ENCODE peak calls at places on chromosomes 13 and 19, in ten cellular contexts. H is activated gamma-delta T cell; T is body of pancreas; I is hypothalamus; R is stimulated activated CD4-positive, alpha-beta T cell treated with anti-CD3 and anti-CD28 coated beads, Interleukin-15, amount 100 ng/mL, for 1 hour; J is progenitor cell of endocrine pancreas; X is putamen; L is NCI-H1092; G is endothelial cell; Y is T-helper 1 cell. O is an unnamed sample.

GRCh38 chr19:31350693-31351211 is 1.5 kb upstream of the TSHZ3 start:
- DNase-seq in H (peak; percentile 21), T (peak; percentile 55), I (peak; percentile 16), R (no peak), J (peak; percentile 42), X (no peak), L (no peak), G (peak; percentile 66), Y (no peak), O (peak; percentile 23)

GRCh38 chr13:47256618-47257017 is 359.8 kb upstream of the HTR2A start:
- DNase-seq in H (no peak), T (no peak), I (no peak), R (no peak), J (no peak), X (no peak), L (no peak), G (no peak), Y (no peak), O (no peak)

GRCh38 chr19:720691-721160 is 12.0 kb downstream of the PALM start:
- DNase-seq in H (no peak), T (no peak), I (peak; percentile 81), R (no peak), J (no peak), X (no peak), L (no peak), G (no peak), Y (no peak), O (peak; percentile 59)

GRCh38 chr19:19538767-19539166 is 702 bp downstream of the CILP2 start:
- DNase-seq in H (no peak), T (no peak), I (no peak), R (no peak), J (no peak), X (no peak), L (no peak), G (no peak), Y (no peak), O (no peak)

GRCh38 chr19:3494051-3494450 is 6.4 kb downstream of the DOHH start:
- DNase-seq in H (no peak), T (no peak), I (peak; percentile 93), R (no peak), J (no peak), X (peak; percentile 94), L (no peak), G (peak; percentile 30), Y (peak; percentile 43), O (peak; percentile 93)

GRCh38 chr13:48232420-48233096 is 448 bp upstream of the ITM2B start:
- DNase-seq in H (no peak), T (no peak), I (no peak), R (no peak), J (no peak), X (no peak), L (no peak), G (no peak), Y (peak; percentile 22), O (no peak)

GRCh38 chr13:38686635-38687245 is at the start of gene FREM2:
- DNase-seq in H (peak; percentile 6), T (peak; percentile 69), I (peak; percentile 42), R (no peak), J (peak; percentile 86), X (no peak), L (peak; percentile 86), G (peak; percentile 72), Y (no peak), O (peak; percentile 48)

GRCh38 chr19:40689339-40690049 is 957 bp downstream of the NUMBL start:
- DNase-seq in H (peak; percentile 19), T (peak; percentile 24), I (no peak), R (no peak), J (no peak), X (no peak), L (no peak), G (no peak), Y (no peak), O (no peak)

GRCh38 chr19:19039901-19040300 is 6.5 kb downstream of the ARMC6 start:
- DNase-seq in H (no peak), T (no peak), I (no peak), R (no peak), J (no peak), X (no peak), L (no peak), G (no peak), Y (peak; percentile 55), O (no peak)

GRCh38 chr13:75861786-75862185 is 225.7 kb downstream of the LMO7 start:
- DNase-seq in H (no peak), T (no peak), I (no peak), R (no peak), J (no peak), X (no peak), L (no peak), G (no peak), Y (no peak), O (no peak)

GRCh38 chr19:16078311-16078758 is 2.0 kb downstream of the TPM4 start:
- DNase-seq in H (no peak), T (no peak), I (no peak), R (no peak), J (no peak), X (no peak), L (no peak), G (no peak), Y (no peak), O (no peak)

GRCh38 chr19:55486971-55487883 is 1.0 kb upstream of the SSC5D start:
- DNase-seq in H (no peak), T (no peak), I (no peak), R (no peak), J (no peak), X (no peak), L (no peak), G (no peak), Y (no peak), O (no peak)

GRCh38 chr19:58040751-58041525 is 7.1 kb downstream of the ZSCAN1 start:
- DNase-seq in H (no peak), T (no peak), I (no peak), R (no peak), J (no peak), X (no peak), L (no peak), G (no peak), Y (no peak), O (no peak)

GRCh38 chr19:28990522-28990921 is 222.4 kb downstream of the UQCRFS1 start:
- DNase-seq in H (no peak), T (no peak), I (no peak), R (no peak), J (no peak), X (no peak), L (no peak), G (peak; percentile 16), Y (no peak), O (no peak)

GRCh38 chr19:18100710-18101109 is 3.1 kb downstream of the MAST3 start:
- DNase-seq in H (no peak), T (no peak), I (peak; percentile 46), R (no peak), J (no peak), X (no peak), L (no peak), G (no peak), Y (no peak), O (no peak)

GRCh38 chr13:73201601-73202000 is 142.8 kb downstream of the KLF5 start:
- DNase-seq in H (no peak), T (no peak), I (no peak), R (no peak), J (no peak), X (no peak), L (no peak), G (no peak), Y (no peak), O (no peak)

GRCh38 chr19:42455621-42456081 is 12.9 kb upstream of the CXCL17 start:
- DNase-seq in H (no peak), T (no peak), I (no peak), R (no peak), J (no peak), X (no peak), L (no peak), G (no peak), Y (no peak), O (no peak)

GRCh38 chr13:26949701-26950345 is 189.2 kb upstream of the GPR12 start:
- DNase-seq in H (no peak), T (no peak), I (no peak), R (no peak), J (no peak), X (no peak), L (no peak), G (no peak), Y (no peak), O (no peak)

GRCh38 chr13:38366954-38367645 is 17.4 kb downstream of the UFM1 start:
- DNase-seq in H (no peak), T (no peak), I (no peak), R (no peak), J (no peak), X (no peak), L (no peak), G (no peak), Y (no peak), O (no peak)

GRCh38 chr19:43720936-43721335 is 5.1 kb downstream of the IRGC start:
- DNase-seq in H (no peak), T (no peak), I (no peak), R (no peak), J (no peak), X (no peak), L (no peak), G (no peak), Y (no peak), O (no peak)

GRCh38 chr19:21833733-21834132 is 2.2 kb downstream of the ZNF43 start:
- DNase-seq in H (no peak), T (no peak), I (no peak), R (no peak), J (no peak), X (no peak), L (no peak), G (no peak), Y (no peak), O (no peak)

GRCh38 chr19:632228-633067 is 889 bp downstream of the POLRMT start:
- DNase-seq in H (no peak), T (no peak), I (no peak), R (no peak), J (no peak), X (no peak), L (no peak), G (peak; percentile 51), Y (peak; percentile 28), O (no peak)

GRCh38 chr19:13053761-13054604 is 48.7 kb downstream of the LYL1 start:
- DNase-seq in H (no peak), T (peak; percentile 83), I (peak; percentile 60), R (no peak), J (peak; percentile 50), X (no peak), L (no peak), G (peak; percentile 74), Y (no peak), O (peak; percentile 66)

GRCh38 chr13:44879452-44880058 is 109.7 kb downstream of the NUFIP1 start:
- DNase-seq in H (no peak), T (peak; percentile 52), I (no peak), R (no peak), J (no peak), X (no peak), L (no peak), G (no peak), Y (peak; percentile 4), O (no peak)

GRCh38 chr13:34156841-34157365 is 339.0 kb downstream of the RFC3 start:
- DNase-seq in H (no peak), T (peak; percentile 79), I (no peak), R (no peak), J (peak; percentile 19), X (peak; percentile 47), L (peak; percentile 67), G (no peak), Y (peak; percentile 93), O (peak; percentile 40)

GRCh38 chr13:28322256-28322895 is 172.6 kb downstream of the FLT1 start:
- DNase-seq in H (no peak), T (no peak), I (no peak), R (no peak), J (no peak), X (no peak), L (no peak), G (no peak), Y (no peak), O (no peak)

GRCh38 chr19:36113895-36114762 is 546 bp downstream of the POLR2I start:
- DNase-seq in H (no peak), T (peak; percentile 29), I (peak; percentile 51), R (no peak), J (peak; percentile 44), X (peak; percentile 36), L (peak; percentile 4), G (peak; percentile 9), Y (no peak), O (no peak)

O was measured in hippocampal formation.